ENCODE peak calls at places on chromosomes 4 and X, in nine cellular contexts. Y, K, N, Z, Q, D, P, I and L are unnamed samples.
A peak's percentile ranks its signal among the peaks of the same experiment; 100 is the strongest.

GRCh38 chr4:7168106-7168505 is 24.2 kb upstream of the SORCS2 start:
- DNase-seq in Y (no peak), Q (peak; percentile 34), P (peak; percentile 53), I (no peak), N (no peak), D (peak; percentile 47), K (no peak), Z (no peak), L (no peak)

GRCh38 chrX:1316527-1316926 is 20.1 kb upstream of the IL3RA start:
- DNase-seq in Z (no peak), Q (peak; percentile 66), P (peak; percentile 89), N (peak; percentile 34), K (no peak), I (no peak), D (no peak), Y (no peak), L (no peak)

GRCh38 chr4:189124149-189124758 is 816.4 kb upstream of the FRG1 start:
- DNase-seq in Z (peak; percentile 77), Y (no peak), Q (no peak), P (peak; percentile 55), I (peak; percentile 14), K (no peak), N (peak; percentile 50), D (no peak), L (no peak)

GRCh38 chr4:189096717-189097116 is 844.0 kb upstream of the FRG1 start:
- DNase-seq in Y (no peak), Q (no peak), I (no peak), N (no peak), P (peak; percentile 65), K (no peak), D (no peak), Z (no peak), L (no peak)

GRCh38 chrX:66553973-66554372 is 84.9 kb downstream of the EDA2R start:
- DNase-seq in K (no peak), I (no peak), D (no peak), N (no peak), Z (peak; percentile 52), P (no peak), Y (no peak), Q (no peak), L (no peak)

GRCh38 chrX:16836371-16836770 is 33.8 kb downstream of the RBBP7 start:
- DNase-seq in Z (peak; percentile 31), K (no peak), Y (no peak), I (peak; percentile 38), N (no peak), P (no peak), Q (no peak), D (no peak), L (no peak)

GRCh38 chr4:88489100-88489761 is 32.3 kb downstream of the HERC5 start:
- DNase-seq in Y (no peak), I (no peak), K (no peak), P (no peak), N (no peak), Z (no peak), D (no peak), Q (no peak), L (no peak)

GRCh38 chr4:64584981-64585557 is 175.8 kb upstream of the TECRL start:
- DNase-seq in K (no peak), Z (peak; percentile 74), D (no peak), N (no peak), Q (no peak), Y (no peak), P (no peak), I (peak; percentile 64), L (no peak)

GRCh38 chr4:57055873-57056272 is 54.3 kb downstream of the IGFBP7 start:
- DNase-seq in D (no peak), I (no peak), K (no peak), Q (no peak), N (peak; percentile 43), Y (no peak), Z (no peak), P (no peak), L (no peak)

GRCh38 chr4:70969076-70969475 is 24.4 kb upstream of the DCK start:
- DNase-seq in N (no peak), K (no peak), D (no peak), I (no peak), Y (no peak), P (no peak), Z (no peak), Q (no peak), L (no peak)

GRCh38 chr4:186621959-186622553 is 66.7 kb upstream of the MTNR1A start:
- DNase-seq in P (no peak), N (no peak), D (no peak), Y (no peak), Z (no peak), Q (no peak), K (no peak), I (peak; percentile 94), L (no peak)

GRCh38 chr4:164977243-164978164 is at the start of gene TRIM61:
- DNase-seq in Y (no peak), Q (no peak), K (peak; percentile 41), D (no peak), I (peak; percentile 10), N (peak; percentile 56), P (peak; percentile 84), Z (no peak), L (peak; percentile 23)

GRCh38 chrX:136768469-136769084 is 12.2 kb downstream of the ARHGEF6 start:
- DNase-seq in Q (peak; percentile 63), Z (no peak), K (no peak), I (peak; percentile 91), Y (no peak), N (no peak), D (no peak), P (no peak), L (no peak)

GRCh38 chrX:150508461-150509367 is 59.7 kb upstream of the MTM1 start:
- DNase-seq in K (no peak), D (no peak), Y (no peak), N (peak; percentile 72), Z (no peak), I (no peak), P (no peak), Q (peak; percentile 73), L (no peak)

GRCh38 chrX:57821703-57822375 is 88.4 kb downstream of the ZXDA start:
- DNase-seq in D (no peak), P (no peak), Z (peak; percentile 80), K (peak; percentile 21), Y (no peak), I (peak; percentile 54), Q (no peak), N (no peak), L (peak; percentile 42)

GRCh38 chrX:50707376-50707775 is 106.6 kb downstream of the SHROOM4 start:
- DNase-seq in P (no peak), Y (no peak), D (no peak), N (no peak), I (no peak), Z (no peak), K (no peak), Q (no peak), L (no peak)

GRCh38 chr4:88104902-88105610 is 53.4 kb downstream of the ABCG2 start:
- DNase-seq in D (no peak), Z (peak; percentile 5), N (no peak), P (no peak), K (no peak), I (peak; percentile 90), Q (no peak), Y (no peak), L (no peak)

GRCh38 chr4:67713531-67714247 is 12.7 kb upstream of the UBA6 start:
- DNase-seq in Q (no peak), K (no peak), Z (peak; percentile 36), I (peak; percentile 74), P (no peak), N (no peak), D (no peak), Y (no peak), L (no peak)

GRCh38 chrX:30906726-30907125 is 17.7 kb upstream of the TAB3 start:
- DNase-seq in N (no peak), Y (no peak), Q (no peak), P (no peak), Z (no peak), I (peak; percentile 75), D (no peak), K (no peak), L (no peak)

GRCh38 chr4:6932918-6933317 is 23.3 kb downstream of the TBC1D14 start:
- DNase-seq in D (no peak), Y (no peak), K (no peak), Z (no peak), I (no peak), N (no peak), Q (no peak), P (no peak), L (no peak)

GRCh38 chr4:26493461-26493860 is 3.2 kb upstream of the CCKAR start:
- DNase-seq in Z (no peak), I (no peak), N (no peak), P (no peak), K (no peak), Y (no peak), Q (no peak), D (no peak), L (no peak)

GRCh38 chr4:166827167-166827566 is 407.1 kb downstream of the SPOCK3 start:
- DNase-seq in N (no peak), K (no peak), I (no peak), D (no peak), P (no peak), Q (no peak), Y (no peak), Z (no peak), L (no peak)

GRCh38 chrX:39652336-39652735 is 445.4 kb downstream of the BCOR start:
- DNase-seq in Q (no peak), I (peak; percentile 29), N (peak; percentile 3), Z (peak; percentile 42), Y (no peak), K (peak; percentile 11), D (no peak), P (no peak), L (peak; percentile 46)

GRCh38 chrX:100642296-100642695 is 1.7 kb upstream of the SRPX2 start:
- DNase-seq in Q (no peak), K (no peak), P (no peak), Z (no peak), N (no peak), D (no peak), I (no peak), Y (no peak), L (no peak)

GRCh38 chrX:115719171-115719570 is 158.2 kb downstream of the PLS3 start:
- DNase-seq in D (no peak), P (no peak), K (no peak), Q (no peak), Z (no peak), Y (no peak), I (no peak), N (no peak), L (no peak)

GRCh38 chr4:134320048-134320447 is 118.5 kb upstream of the PABPC4L start:
- DNase-seq in N (no peak), Y (no peak), Q (no peak), I (peak; percentile 40), D (no peak), K (no peak), P (no peak), Z (peak; percentile 29), L (no peak)

GRCh38 chr4:145546556-145546955 is 64.9 kb downstream of the SMAD1 start:
- DNase-seq in P (no peak), Q (no peak), I (no peak), Z (no peak), D (no peak), N (no peak), Y (no peak), K (no peak), L (no peak)

GRCh38 chrX:100413231-100413630 is 3.2 kb upstream of the PCDH19 start:
- DNase-seq in D (no peak), I (peak; percentile 59), Z (peak; percentile 85), P (no peak), Y (no peak), Q (peak; percentile 62), K (no peak), N (peak; percentile 13), L (no peak)

GRCh38 chrX:150548684-150549083 is 19.7 kb upstream of the MTM1 start:
- DNase-seq in P (no peak), Y (no peak), D (peak; percentile 60), Q (no peak), I (peak; percentile 49), N (no peak), Z (peak; percentile 11), K (no peak), L (no peak)

GRCh38 chr4:38415682-38416081 is 248.3 kb upstream of the KLF3 start:
- DNase-seq in N (no peak), K (no peak), Y (no peak), P (no peak), Z (no peak), Q (no peak), I (no peak), D (no peak), L (no peak)

GRCh38 chrX:124435616-124436015 is 89.3 kb downstream of the SH2D1A start:
- DNase-seq in N (no peak), Z (peak; percentile 81), Q (no peak), D (no peak), P (no peak), I (no peak), K (no peak), Y (no peak), L (no peak)